ENCODE peak calls at places on chromosomes 13 and 19, in seven cellular contexts. O is BE2C; J is CD8-positive, alpha-beta memory T cell; M is fibroblast of lung; N is upper lobe of left lung; E is lung; Q is mammary epithelial cell. S is an unnamed sample. For H3K36me3 and H3K27me3, the result is how much of the 10 kb centered on the place peaks cover.

GRCh38 chr13:27607125-27607524 is 13.2 kb downstream of the LNX2 start:
- DNase-seq in O (no peak), J (no peak), M (peak), N (no peak), E (no peak), Q (peak), S (no peak)

GRCh38 chr19:11577451-11578341 is at the start of gene ACP5:
- DNase-seq in O (peak), J (no peak), M (no peak), N (no peak), E (no peak), Q (peak), S (no peak)

GRCh38 chr19:20359933-20360720 is 193.1 kb downstream of the ZNF486 start:
- DNase-seq in O (peak), J (no peak), M (no peak), N (no peak), E (no peak), Q (no peak), S (no peak)

GRCh38 chr13:50244913-50245574 is 229.8 kb downstream of the KCNRG start:
- DNase-seq in O (no peak), J (no peak), M (peak), N (no peak), E (peak), Q (peak), S (peak)

GRCh38 chr19:42286349-42287016 is 15.4 kb upstream of the PRR19 start:
- DNase-seq in O (peak), J (no peak), M (peak), N (no peak), E (no peak), Q (no peak), S (peak)

GRCh38 chr19:10968527-10969081 is 7.8 kb downstream of the SMARCA4 start:
- DNase-seq in O (no peak), J (no peak), M (no peak), N (no peak), E (no peak), Q (no peak), S (peak)

GRCh38 chr13:112686987-112687386 is 2.9 kb upstream of the ATP11A start:
- DNase-seq in O (no peak), J (no peak), M (no peak), N (no peak), E (no peak), Q (no peak), S (no peak)

GRCh38 chr13:37202264-37202663 is 96.8 kb upstream of the CSNK1A1L start:
- DNase-seq in O (no peak), J (no peak), M (peak), N (no peak), E (no peak), Q (no peak), S (no peak)

GRCh38 chr13:93425411-93425810 is 198.8 kb downstream of the GPC6 start:
- DNase-seq in O (no peak), J (no peak), M (no peak), N (no peak), E (no peak), Q (no peak), S (no peak)

GRCh38 chr19:33441277-33441699 is 67.8 kb downstream of the CEBPG start:
- DNase-seq in O (no peak), J (no peak), M (no peak), N (no peak), E (no peak), Q (no peak), S (no peak)

GRCh38 chr19:18807861-18808331 is 16.8 kb upstream of the COMP start:
- DNase-seq in O (no peak), J (no peak), M (no peak), N (no peak), E (no peak), Q (no peak), S (no peak)

GRCh38 chr13:110323172-110323851 is 16.2 kb downstream of the COL4A2 start:
- DNase-seq in O (no peak), J (no peak), M (peak), N (no peak), E (no peak), Q (no peak), S (no peak)

GRCh38 chr19:7415163-7415856 is 66.6 kb downstream of the ARHGEF18 start:
- DNase-seq in O (no peak), J (no peak), M (peak), N (peak), E (peak), Q (no peak), S (no peak)

GRCh38 chr13:79030513-79030912 is 371.6 kb upstream of the OBI1 start:
- DNase-seq in O (no peak), J (no peak), M (no peak), N (no peak), E (no peak), Q (no peak), S (no peak)

GRCh38 chr13:62294210-62294609 is 878.6 kb upstream of the PCDH20 start:
- DNase-seq in O (no peak), J (no peak), M (peak), N (no peak), E (no peak), Q (no peak), S (no peak)

GRCh38 chr13:72864142-72865035 is 82.5 kb downstream of the PIBF1 start:
- DNase-seq in O (no peak), J (no peak), M (peak), N (no peak), E (no peak), Q (no peak), S (peak)

GRCh38 chr19:39645800-39646411 is 9.8 kb upstream of the LGALS16 start:
- DNase-seq in O (no peak), J (no peak), M (peak), N (no peak), E (no peak), Q (no peak), S (no peak)

GRCh38 chr19:55696301-55697068 is 21.5 kb downstream of the EPN1 start:
- DNase-seq in O (no peak), J (no peak), M (no peak), N (no peak), E (no peak), Q (no peak), S (no peak)

GRCh38 chr19:3857449-3858003 is 11.3 kb downstream of the ZFR2 start:
- DNase-seq in O (peak), J (no peak), M (no peak), N (no peak), E (no peak), Q (no peak), S (peak)

GRCh38 chr19:31349160-31349881 is at the start of gene TSHZ3:
- DNase-seq in O (peak), J (peak), M (peak), N (peak), E (peak), Q (peak), S (no peak)

GRCh38 chr13:86383561-86383960 is 584.3 kb upstream of the SLITRK6 start:
- DNase-seq in O (no peak), J (no peak), M (no peak), N (no peak), E (no peak), Q (no peak), S (no peak)

GRCh38 chr19:3556978-3557460 is 367 bp downstream of the MFSD12 start:
- DNase-seq in O (no peak), J (peak), M (peak), N (peak), E (no peak), Q (peak), S (peak)

GRCh38 chr19:37963190-37963947 is 56.4 kb downstream of the SIPA1L3 start:
- DNase-seq in O (peak), J (no peak), M (peak), N (no peak), E (no peak), Q (no peak), S (no peak)

GRCh38 chr13:52852444-52852843 is 4.0 kb upstream of the PCDH8 start:
- DNase-seq in O (peak), J (no peak), M (no peak), N (no peak), E (no peak), Q (no peak), S (no peak)

GRCh38 chr13:29589234-29589633 is 6.3 kb downstream of the SLC7A1 start:
- DNase-seq in O (no peak), J (no peak), M (peak), N (no peak), E (no peak), Q (peak), S (no peak)

GRCh38 chr19:22519152-22519551 is 97.0 kb upstream of the ZNF98 start:
- DNase-seq in O (no peak), J (no peak), M (no peak), N (no peak), E (no peak), Q (no peak), S (no peak)
- H3K36me3 ChIP-seq in O (under half), J (under half), M (under half), N (under half), E (under half), Q (under half), S (under half)

GRCh38 chr19:29527500-29528328 is 1.9 kb downstream of the VSTM2B start:
- DNase-seq in O (no peak), J (no peak), M (no peak), N (no peak), E (no peak), Q (no peak), S (no peak)

GRCh38 chr19:29524201-29524911 is 1.4 kb upstream of the VSTM2B start:
- DNase-seq in O (no peak), J (no peak), M (no peak), N (no peak), E (no peak), Q (peak), S (no peak)

GRCh38 chr19:29526730-29527499 is 1.1 kb downstream of the VSTM2B start:
- DNase-seq in O (no peak), J (no peak), M (no peak), N (peak), E (no peak), Q (peak), S (peak)

GRCh38 chr19:29524912-29525870 is 603 bp upstream of the VSTM2B start:
- DNase-seq in O (no peak), J (no peak), M (no peak), N (peak), E (no peak), Q (peak), S (no peak)

DNA sequence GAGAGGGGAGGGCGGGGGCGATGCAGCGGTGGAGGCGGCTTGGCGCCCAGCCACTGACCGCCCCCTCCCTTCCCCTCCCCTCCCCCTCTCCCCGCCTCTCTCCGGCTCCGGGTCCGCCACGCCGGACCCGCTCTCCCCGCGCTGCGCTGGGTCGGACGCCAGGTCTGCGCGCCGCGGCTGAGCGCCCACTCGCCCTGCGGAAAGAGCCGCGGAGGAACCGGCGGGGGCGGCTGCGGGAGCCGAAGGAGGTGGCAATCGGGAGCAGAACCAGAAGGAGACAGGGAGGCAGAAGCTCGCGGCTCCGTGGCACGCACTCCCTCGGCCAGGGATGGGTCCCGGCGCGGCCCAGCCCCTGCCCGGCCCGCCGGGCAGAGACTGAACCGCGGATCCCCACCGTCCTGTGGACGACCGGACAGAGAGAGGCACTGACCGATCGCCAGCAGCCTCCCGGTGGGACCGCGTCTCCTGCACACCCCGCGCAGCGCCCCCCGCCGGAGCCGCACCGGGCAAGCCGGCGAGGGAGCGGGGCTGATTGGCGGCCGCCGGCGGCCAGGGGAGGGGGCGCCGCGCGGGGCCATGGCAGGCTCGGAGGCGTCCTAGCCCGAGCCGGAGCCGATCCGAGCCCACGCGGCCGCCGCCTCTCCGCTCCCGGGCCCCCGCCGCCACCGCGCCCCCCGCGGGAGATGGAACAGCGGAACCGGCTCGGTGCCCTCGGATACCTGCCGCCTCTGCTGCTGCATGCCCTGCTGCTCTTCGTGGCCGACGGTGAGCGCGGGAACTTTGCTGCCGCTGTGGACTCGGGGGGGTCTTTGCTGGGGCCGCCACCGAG is at the start of gene VSTM2B:
- DNase-seq in O (no peak), J (no peak), M (no peak), N (peak), E (no peak), Q (no peak), S (no peak)
- H3K27me3 ChIP-seq in O (half or more), J (under half), M (under half), N (under half), E (under half), Q (half or more), S (under half)

GRCh38 chr13:35927554-35927953 is 203.6 kb downstream of the DCLK1 start:
- DNase-seq in O (peak), J (no peak), M (peak), N (no peak), E (no peak), Q (peak), S (no peak)
- H3K4me3 ChIP-seq in O (no peak), J (no peak), M (no peak), N (no peak), E (no peak), Q (no peak), S (no peak)

GRCh38 chr19:14408641-14409120 is 10.5 kb downstream of the DDX39A start:
- DNase-seq in O (no peak), J (peak), M (no peak), N (peak), E (no peak), Q (no peak), S (no peak)

GRCh38 chr19:14410775-14411134 is 8.4 kb downstream of the DDX39A start:
- DNase-seq in O (no peak), J (no peak), M (no peak), N (peak), E (no peak), Q (no peak), S (no peak)

GRCh38 chr19:14409157-14410053 is 9.7 kb downstream of the DDX39A start:
- DNase-seq in O (no peak), J (peak), M (no peak), N (peak), E (no peak), Q (no peak), S (no peak)

GRCh38 chr19:14411161-14411560 is 8.0 kb downstream of the DDX39A start:
- DNase-seq in O (no peak), J (no peak), M (no peak), N (no peak), E (no peak), Q (no peak), S (no peak)

DNA sequence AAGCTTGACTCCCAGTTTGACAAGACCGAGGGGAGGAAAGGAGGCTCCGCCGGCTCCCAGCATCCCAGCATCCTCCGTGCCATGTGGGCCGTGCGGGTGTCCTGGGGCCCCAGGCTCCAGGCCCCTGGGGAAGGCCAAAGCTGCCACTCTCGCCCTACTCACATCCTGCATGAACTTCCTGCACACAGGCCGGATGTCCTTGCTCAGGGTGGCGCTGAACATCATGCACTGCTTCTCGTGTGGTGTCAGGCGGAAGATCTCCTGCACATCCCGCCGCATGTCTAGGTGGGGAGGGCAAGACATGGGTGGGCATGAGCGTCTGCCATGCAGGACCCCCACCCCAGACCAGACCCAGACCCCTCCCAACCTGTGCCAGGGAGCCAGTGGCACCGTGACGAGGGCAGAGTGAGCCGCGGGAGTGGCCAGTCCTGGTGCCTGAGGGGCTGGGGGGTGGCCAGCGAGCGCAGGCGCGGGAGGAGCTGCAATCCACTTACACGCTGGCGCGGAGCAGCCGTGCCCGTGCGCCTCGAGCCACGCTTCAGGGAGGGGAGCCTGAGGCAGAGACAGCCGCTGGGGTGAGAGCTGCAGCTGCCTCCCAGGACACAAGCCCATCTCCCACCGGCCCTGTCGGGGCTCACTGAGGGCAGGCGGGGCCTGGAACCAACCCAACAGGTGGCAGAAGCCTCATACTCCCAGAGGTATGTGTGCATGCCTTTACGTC is 8.9 kb downstream of the DDX39A start:
- DNase-seq in O (no peak), J (peak), M (no peak), N (peak), E (no peak), Q (no peak), S (no peak)
- H3K36me3 ChIP-seq in O (half or more), J (half or more), M (half or more), N (half or more), E (under half), Q (under half), S (half or more)

DNA sequence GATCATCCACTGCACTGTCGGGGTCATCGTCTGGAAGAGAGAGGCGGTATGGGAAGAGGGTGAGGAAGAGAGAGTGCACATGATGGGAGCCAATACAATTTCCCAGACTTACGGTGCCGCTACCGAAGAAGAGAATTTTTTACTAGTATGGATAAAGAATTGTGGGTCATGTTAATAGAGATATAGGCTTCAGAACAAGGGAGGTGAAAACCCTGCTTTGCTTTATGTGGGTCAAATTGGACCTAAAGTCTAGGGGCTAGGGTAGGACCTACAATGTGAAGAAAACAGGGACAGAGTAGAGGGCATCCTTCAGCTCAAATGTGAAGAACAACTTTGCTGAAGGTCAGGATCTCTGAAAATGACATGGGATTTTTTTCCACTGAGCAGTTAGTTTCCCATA is 29.9 kb downstream of the UNC13A start:
- DNase-seq in O (no peak), J (no peak), M (no peak), N (no peak), E (no peak), Q (no peak), S (no peak)
- H3K27me3 ChIP-seq in O (under half), J (under half), M (under half), N (under half), E (under half), Q (under half), S (under half)

S was measured in GM06990.